ENCODE peak calls at places on chromosomes 11 and 22, in four cellular contexts. N is cardiac muscle cell, E is fibroblast of lung, K is esophagus squamous epithelium. M is an unnamed sample. For H3K4me1 and H3K36me3, the result is how much of the 10 kb centered on the place peaks cover.

GRCh38 chr11:72969894-72970335 is 155.7 kb downstream of the ATG16L2 start:
- DNase-seq in N (no peak), E (peak), K (no peak), M (no peak)

GRCh38 chr22:42604403-42604802 is 10.3 kb downstream of the POLDIP3 start:
- DNase-seq in N (peak), E (peak), K (no peak), M (no peak)

GRCh38 chr22:48780597-48781277 is 1046.9 kb downstream of the BRD1 start:
- DNase-seq in N (no peak), E (no peak), K (no peak), M (no peak)

GRCh38 chr22:32473388-32473952 is 1.1 kb upstream of the FBXO7 start:
- DNase-seq in N (peak), E (peak), K (no peak), M (peak)

GRCh38 chr22:49567894-49568750 is 259.6 kb downstream of the BRD1 start:
- DNase-seq in N (no peak), E (no peak), K (no peak), M (no peak)

GRCh38 chr11:1139441-1140066 is 18.2 kb upstream of the MUC5AC start:
- DNase-seq in N (no peak), E (peak), K (no peak), M (no peak)

GRCh38 chr11:70046089-70046488 is 32.0 kb upstream of the ANO1 start:
- DNase-seq in N (no peak), E (no peak), K (no peak), M (no peak)

GRCh38 chr22:32533265-32534068 is 58.9 kb downstream of the FBXO7 start:
- DNase-seq in N (no peak), E (peak), K (no peak), M (no peak)

GRCh38 chr11:34160049-34160721 is 54.8 kb downstream of the NAT10 start:
- DNase-seq in N (no peak), E (peak), K (no peak), M (no peak)

GRCh38 chr11:34633990-34634725 is 13.3 kb downstream of the EHF start:
- DNase-seq in N (no peak), E (peak), K (no peak), M (no peak)

GRCh38 chr11:102201776-102202175 is 91.5 kb downstream of the YAP1 start:
- DNase-seq in N (no peak), E (no peak), K (no peak), M (no peak)

GRCh38 chr11:102197759-102198158 is 87.5 kb downstream of the YAP1 start:
- DNase-seq in N (no peak), E (peak), K (no peak), M (no peak)

GRCh38 chr11:102196816-102197215 is 86.6 kb downstream of the YAP1 start:
- DNase-seq in N (no peak), E (no peak), K (no peak), M (no peak)

GRCh38 chr11:102202972-102203371 is 92.7 kb downstream of the YAP1 start:
- DNase-seq in N (no peak), E (no peak), K (no peak), M (no peak)

DNA sequence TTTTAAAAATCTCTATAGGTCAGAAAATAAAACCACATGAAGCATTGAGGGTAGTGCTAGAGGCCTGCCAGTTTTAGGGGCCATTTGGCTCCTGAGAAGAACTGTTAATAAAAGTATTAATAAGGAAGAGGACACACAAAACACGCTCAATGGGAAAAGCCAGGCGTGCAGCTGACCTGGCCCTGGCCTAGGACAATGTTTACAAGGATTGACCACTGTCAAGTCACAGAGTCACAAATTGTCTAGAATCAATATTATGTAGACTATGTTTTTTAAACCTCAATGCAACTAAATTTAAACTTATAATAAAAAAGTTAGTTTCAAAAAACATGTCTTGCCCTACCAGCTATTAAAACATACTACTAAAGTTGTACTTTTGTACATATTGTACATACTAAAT is 89.4 kb downstream of the YAP1 start:
- DNase-seq in N (no peak), E (no peak), K (no peak), M (no peak)
- H3K4me1 ChIP-seq in N (under half), E (under half), K (under half), M (under half)

DNA sequence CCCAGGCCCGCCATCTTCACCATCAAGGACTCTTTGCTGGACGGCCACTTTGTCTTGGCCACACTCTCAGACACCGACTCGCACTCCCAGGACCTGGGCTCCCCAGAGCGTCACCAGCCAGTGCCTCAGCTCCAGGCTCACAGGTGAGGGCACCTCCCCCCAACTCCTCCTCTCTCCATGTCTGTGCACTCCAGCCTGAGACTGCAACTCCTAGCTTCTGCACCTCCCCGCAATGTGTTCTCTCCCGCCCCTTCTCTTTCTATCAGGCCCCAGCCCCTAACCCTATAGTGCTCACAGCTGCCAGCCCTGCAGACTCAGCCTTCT is 4.4 kb downstream of the RAD9A start:
- DNase-seq in N (no peak), E (no peak), K (no peak), M (no peak)
- H3K36me3 ChIP-seq in N (under half), E (under half), K (half or more), M (under half)

GRCh38 chr11:126034880-126035279 is 27.8 kb downstream of the CDON start:
- DNase-seq in N (no peak), E (peak), K (no peak), M (no peak)

GRCh38 chr11:126034026-126034822 is 28.4 kb downstream of the CDON start:
- DNase-seq in N (no peak), E (no peak), K (no peak), M (no peak)

GRCh38 chr11:126035718-126036117 is 26.9 kb downstream of the CDON start:
- DNase-seq in N (no peak), E (no peak), K (no peak), M (no peak)

DNA sequence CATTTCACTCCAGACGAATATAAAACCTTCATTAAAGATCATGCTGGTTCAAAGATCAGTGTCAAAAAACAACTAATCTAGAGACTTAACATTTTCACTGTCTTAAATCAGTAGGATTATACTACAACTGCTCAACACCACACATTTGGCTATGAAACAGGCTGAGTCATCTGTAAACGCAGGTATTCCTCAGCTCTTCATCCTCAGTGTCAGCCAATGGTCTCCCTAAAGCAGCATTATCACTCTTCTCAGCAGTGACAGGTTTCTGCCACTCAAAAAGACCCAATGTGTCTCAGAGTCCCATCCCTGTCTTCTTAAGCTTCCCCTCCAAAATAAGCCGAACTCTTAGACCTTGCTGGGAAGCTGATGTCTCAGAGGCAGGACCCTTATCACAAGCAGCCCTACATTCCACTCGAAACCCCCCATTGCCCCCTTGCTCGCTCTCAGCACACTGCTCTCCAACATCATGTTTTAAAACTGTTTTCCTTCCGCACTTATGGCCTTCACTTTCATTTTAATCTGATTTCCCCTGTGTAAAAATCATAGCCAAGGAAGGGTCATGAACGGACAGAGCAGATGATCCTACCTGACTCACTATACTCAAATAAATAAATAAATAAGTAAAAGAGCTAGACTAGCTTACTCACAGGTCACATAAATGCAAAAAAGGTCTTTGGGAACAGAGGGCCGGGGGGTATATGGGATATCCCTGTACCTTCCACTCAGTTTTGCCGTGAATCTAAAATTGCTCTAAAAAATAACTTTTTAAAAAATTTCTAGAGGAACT is 23.0 kb downstream of the CDON start:
- DNase-seq in N (no peak), E (peak), K (no peak), M (no peak)
- TF ChIP-seq CTCF in N (no peak), E (no peak), K (no peak), M (no peak)

GRCh38 chr22:37166675-37167066 is 17.0 kb upstream of the IL2RB start:
- DNase-seq in N (peak), E (peak), K (no peak), M (peak)
- H3K4me1 ChIP-seq in N (under half), E (under half), K (under half), M (under half)

GRCh38 chr22:39514373-39514973 is 5.9 kb upstream of the ATF4 start:
- DNase-seq in N (peak), E (no peak), K (no peak), M (no peak)
- H3K36me3 ChIP-seq in N (half or more), E (under half), K (half or more), M (under half)

GRCh38 chr11:128323381-128323780 is 264.0 kb downstream of the ETS1 start:
- DNase-seq in N (peak), E (no peak), K (no peak), M (no peak)
- TF ChIP-seq CTCF in N (peak), E (peak), K (peak), M (no peak)

GRCh38 chr11:3156282-3156660 is 8.8 kb downstream of the OSBPL5 start:
- DNase-seq in N (no peak), E (no peak), K (no peak), M (no peak)
- H3K4me1 ChIP-seq in N (half or more), E (half or more), K (half or more), M (under half)

GRCh38 chr22:29531419-29531818 is 22.1 kb downstream of the THOC5 start:
- DNase-seq in N (no peak), E (no peak), K (no peak), M (no peak)

GRCh38 chr22:29541845-29542244 is 11.7 kb downstream of the THOC5 start:
- DNase-seq in N (no peak), E (no peak), K (no peak), M (no peak)

GRCh38 chr22:29539105-29539504 is 14.5 kb downstream of the THOC5 start:
- DNase-seq in N (no peak), E (no peak), K (no peak), M (no peak)

GRCh38 chr22:29536411-29536810 is 17.1 kb downstream of the THOC5 start:
- DNase-seq in N (no peak), E (no peak), K (no peak), M (no peak)
- H3K36me3 ChIP-seq in N (half or more), E (under half), K (half or more), M (under half)